ENCODE peak calls at places on chromosomes 2 and 18, in four cellular contexts. V is GM23338, D is psoas muscle, A is ovary. K is an unnamed sample. For H3K4me1, the result is how much of the 10 kb centered on the place peaks cover.

GRCh38 chr2:120934221-120934639 is 198.6 kb downstream of the GLI2 start:
- DNase-seq in V (no peak), D (no peak), A (no peak), K (no peak)

GRCh38 chr18:31658670-31659573 is 25.5 kb downstream of the B4GALT6 start:
- DNase-seq in V (no peak), D (no peak), A (no peak), K (no peak)

GRCh38 chr2:223100061-223100511 is 48.1 kb downstream of the KCNE4 start:
- DNase-seq in V (no peak), D (peak), A (peak), K (no peak)

GRCh38 chr2:237434916-237435315 is 21.0 kb upstream of the COL6A3 start:
- DNase-seq in V (no peak), D (no peak), A (no peak), K (no peak)

GRCh38 chr2:197309369-197310231 is 980 bp downstream of the ANKRD44 start:
- DNase-seq in V (peak), D (peak), A (peak), K (peak)

GRCh38 chr2:177229448-177230242 is 17.1 kb downstream of the HNRNPA3 start:
- DNase-seq in V (no peak), D (no peak), A (no peak), K (no peak)

GRCh38 chr18:25830787-25831186 is 259.6 kb downstream of the SS18 start:
- DNase-seq in V (no peak), D (peak), A (peak), K (no peak)

GRCh38 chr2:216740557-216741222 is 45.3 kb upstream of the IGFBP5 start:
- DNase-seq in V (no peak), D (no peak), A (peak), K (no peak)

GRCh38 chr2:120291464-120292311 is 39.0 kb downstream of the RALB start:
- DNase-seq in V (no peak), D (no peak), A (no peak), K (no peak)

GRCh38 chr2:33426666-33427231 is 49.7 kb upstream of the RASGRP3 start:
- DNase-seq in V (no peak), D (no peak), A (no peak), K (no peak)

GRCh38 chr2:120303177-120303576 is 42.8 kb upstream of the INHBB start:
- DNase-seq in V (no peak), D (no peak), A (no peak), K (no peak)

GRCh38 chr2:128410758-128411215 is 92.1 kb upstream of the HS6ST1 start:
- DNase-seq in V (no peak), D (peak), A (no peak), K (peak)

GRCh38 chr2:136131484-136131960 is 13.6 kb upstream of the CXCR4 start:
- DNase-seq in V (no peak), D (no peak), A (no peak), K (no peak)

GRCh38 chr2:62505649-62506420 is at the start of gene TMEM17:
- DNase-seq in V (peak), D (peak), A (peak), K (peak)

GRCh38 chr2:26527726-26528125 is 49.8 kb upstream of the OTOF start:
- DNase-seq in V (no peak), D (no peak), A (no peak), K (no peak)

GRCh38 chr2:221911890-221912289 is 339.8 kb upstream of the EPHA4 start:
- DNase-seq in V (peak), D (no peak), A (no peak), K (no peak)

GRCh38 chr2:113370478-113371091 is 66.9 kb upstream of the ZNG1B start:
- DNase-seq in V (peak), D (peak), A (peak), K (peak)

GRCh38 chr18:55101458-55101824 is 142.2 kb upstream of the CCDC68 start:
- DNase-seq in V (no peak), D (no peak), A (no peak), K (no peak)

GRCh38 chr2:6780765-6781274 is 84.9 kb downstream of the CMPK2 start:
- DNase-seq in V (no peak), D (peak), A (peak), K (no peak)

GRCh38 chr18:11323359-11323819 is 174.0 kb upstream of the PIEZO2 start:
- DNase-seq in V (no peak), D (no peak), A (no peak), K (no peak)

GRCh38 chr2:96878796-96879544 is 9.1 kb upstream of the SEMA4C start:
- DNase-seq in V (no peak), D (no peak), A (no peak), K (no peak)

GRCh38 chr2:152506843-152507242 is 171.9 kb downstream of the FMNL2 start:
- DNase-seq in V (no peak), D (no peak), A (no peak), K (no peak)

GRCh38 chr2:231932985-231933915 is 7.1 kb upstream of the NPPC start:
- DNase-seq in V (no peak), D (no peak), A (no peak), K (no peak)

GRCh38 chr18:78496095-78496494 is 483.5 kb upstream of the SALL3 start:
- DNase-seq in V (no peak), D (no peak), A (no peak), K (no peak)

GRCh38 chr2:3827673-3828575 is 124.5 kb downstream of the DCDC2C start:
- DNase-seq in V (peak), D (no peak), A (no peak), K (no peak)

GRCh38 chr2:227472265-227473018 is 486 bp downstream of the AGFG1 start:
- DNase-seq in V (peak), D (peak), A (peak), K (peak)

GRCh38 chr2:180657054-180657453 is 323.4 kb upstream of the UBE2E3 start:
- DNase-seq in V (no peak), D (no peak), A (no peak), K (no peak)

GRCh38 chr2:11746807-11747459 is 501 bp downstream of the LPIN1 start:
- DNase-seq in V (peak), D (no peak), A (peak), K (peak)

GRCh38 chr2:68936462-68936861 is 16.2 kb downstream of the GKN2 start:
- DNase-seq in V (no peak), D (no peak), A (no peak), K (no peak)

GRCh38 chr2:157903626-157904025 is 27.5 kb upstream of the ACVR1 start:
- DNase-seq in V (no peak), D (no peak), A (no peak), K (no peak)

GRCh38 chr2:157901325-157901724 is 25.2 kb upstream of the ACVR1 start:
- DNase-seq in V (peak), D (no peak), A (no peak), K (no peak)

GRCh38 chr2:157903051-157903625 is 27.0 kb upstream of the ACVR1 start:
- DNase-seq in V (no peak), D (no peak), A (no peak), K (no peak)

GRCh38 chr2:157900684-157901083 is 24.6 kb upstream of the ACVR1 start:
- DNase-seq in V (no peak), D (no peak), A (no peak), K (no peak)

GRCh38 chr2:157905092-157905491 is 29.0 kb upstream of the ACVR1 start:
- DNase-seq in V (no peak), D (no peak), A (no peak), K (no peak)
- H3K4me1 ChIP-seq in V (under half), D (under half), A (under half), K (under half)

GRCh38 chr2:233059547-233059796 is 670 bp upstream of the INPP5D start:
- DNase-seq in V (peak), D (no peak), A (no peak), K (no peak)
- TF ChIP-seq CTCF in V (peak), D (no peak), A (no peak), K (peak)

DNA sequence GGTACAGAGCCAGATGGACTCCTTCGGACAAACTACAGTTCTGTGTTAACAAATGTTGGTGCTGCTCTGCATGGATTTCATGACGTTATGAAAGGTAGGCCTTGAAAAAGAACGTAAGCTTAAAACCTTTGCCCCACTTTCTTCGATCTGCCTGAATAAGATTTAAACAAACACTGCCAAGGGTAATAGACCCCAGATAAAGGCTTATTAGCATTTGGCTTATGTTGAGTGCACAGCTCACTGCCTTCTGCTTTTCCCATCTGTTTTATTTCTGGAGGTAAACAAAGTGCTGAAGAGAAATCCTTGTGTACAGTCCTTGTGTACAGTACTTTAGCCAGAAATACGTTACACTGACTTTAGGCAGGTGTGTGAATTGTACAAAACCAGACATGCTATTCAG is 50.0 kb upstream of the STON1 start:
- DNase-seq in V (no peak), D (no peak), A (no peak), K (no peak)
- H3K27ac ChIP-seq in V (no peak), D (no peak), A (no peak), K (no peak)

GRCh38 chr2:36466135-36466534 is 110.6 kb downstream of the CRIM1 start:
- DNase-seq in V (no peak), D (no peak), A (no peak), K (no peak)
- H3K4me1 ChIP-seq in V (under half), D (half or more), A (under half), K (under half)

GRCh38 chr2:9573840-9574239 is 18.2 kb upstream of the ADAM17 start:
- DNase-seq in V (peak), D (no peak), A (no peak), K (no peak)
- TF ChIP-seq CTCF in V (peak), D (no peak), A (no peak), K (peak)

GRCh38 chr2:43051316-43051715 is 175.1 kb downstream of the ZFP36L2 start:
- DNase-seq in V (no peak), D (peak), A (peak), K (no peak)
- H3K27ac ChIP-seq in V (no peak), D (no peak), A (peak), K (no peak)

GRCh38 chr2:219250044-219250781 is 2.8 kb upstream of the TUBA4B start:
- DNase-seq in V (no peak), D (no peak), A (no peak), K (no peak)
- H3K4me1 ChIP-seq in V (under half), D (half or more), A (under half), K (under half)

DNA sequence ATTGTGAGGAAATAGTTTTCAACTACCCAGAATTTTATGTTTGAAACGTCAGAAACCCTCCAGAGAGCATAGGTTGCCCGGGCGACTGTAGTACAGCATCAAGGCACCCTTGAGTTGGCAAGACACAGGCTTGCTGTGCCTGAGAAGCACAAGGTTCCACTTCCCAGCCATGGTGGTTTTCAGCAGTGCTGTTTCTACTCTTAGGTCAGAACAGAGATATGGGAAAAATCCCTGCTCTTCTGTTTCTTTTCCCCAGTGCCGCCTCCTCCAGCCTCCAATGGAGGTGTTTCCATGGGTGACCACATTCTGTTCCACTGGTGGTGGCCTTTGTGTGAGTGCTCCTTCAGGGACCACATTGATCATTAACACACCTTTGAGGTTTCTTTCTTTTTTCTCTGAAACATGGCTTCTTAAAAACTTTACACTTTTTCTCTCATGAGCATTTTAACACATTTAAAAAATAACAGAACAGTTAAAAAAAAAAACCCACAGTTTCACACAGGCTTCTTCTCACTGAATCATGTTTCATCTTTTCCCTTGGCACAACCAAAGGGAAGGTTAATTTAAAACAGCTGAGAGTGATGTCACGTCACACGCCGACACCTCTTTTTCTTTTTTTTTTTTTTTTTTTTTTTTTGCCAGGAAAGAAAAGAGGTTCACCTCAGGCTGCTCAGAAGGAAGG is 229.3 kb upstream of the HDAC4 start:
- DNase-seq in V (no peak), D (no peak), A (no peak), K (no peak)
- TF ChIP-seq CTCF in V (no peak), D (no peak), A (no peak), K (no peak)

GRCh38 chr2:153971250-153971649 is 99.5 kb downstream of the GALNT13 start:
- DNase-seq in V (no peak), D (no peak), A (no peak), K (no peak)
- H3K27ac ChIP-seq in V (no peak), D (no peak), A (no peak), K (no peak)

DNA sequence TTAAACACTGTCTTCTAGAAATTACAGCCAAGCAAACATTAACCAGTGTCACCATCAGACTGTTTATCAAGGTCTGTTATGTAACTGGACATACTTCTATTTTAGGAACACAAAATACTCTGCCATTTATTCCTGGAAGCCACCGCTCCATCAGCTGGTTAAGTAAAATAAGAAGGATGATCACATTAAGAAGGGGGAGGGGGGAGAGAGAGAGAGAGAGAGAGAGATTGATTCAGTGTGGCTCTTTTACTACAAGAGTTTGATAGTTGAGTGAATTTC is 47.9 kb downstream of the MBP start:
- DNase-seq in V (no peak), D (no peak), A (no peak), K (no peak)
- H3K4me1 ChIP-seq in V (under half), D (half or more), A (under half), K (under half)